ENCODE peak calls at places on chromosomes 13 and 19, in seven cellular contexts. One of them, this sample, is unnamed. For H3K36me3, the result is how much of the 10 kb centered on the place peaks cover.

GRCh38 chr19:8334458-8335342 is 8.4 kb downstream of the KANK3 start:
- DNase-seq in aorta: no peak
- DNase-seq in esophagus squamous epithelium: no peak
- DNase-seq in adipocyte: peak
- DNase-seq in H7: peak
- DNase-seq in fibroblast of lung: peak
- DNase-seq in pancreas: peak
- DNase-seq in this sample: no peak

GRCh38 chr13:85412448-85412847 is 386.8 kb downstream of the SLITRK6 start:
- DNase-seq in aorta: no peak
- DNase-seq in esophagus squamous epithelium: no peak
- DNase-seq in adipocyte: no peak
- DNase-seq in H7: no peak
- DNase-seq in fibroblast of lung: no peak
- DNase-seq in pancreas: no peak
- DNase-seq in this sample: no peak

GRCh38 chr19:18059297-18059696 is 27.4 kb downstream of the IL12RB1 start:
- DNase-seq in aorta: no peak
- DNase-seq in esophagus squamous epithelium: no peak
- DNase-seq in adipocyte: no peak
- DNase-seq in H7: no peak
- DNase-seq in fibroblast of lung: no peak
- DNase-seq in pancreas: no peak
- DNase-seq in this sample: no peak

GRCh38 chr13:50699874-50700663 is 143.4 kb downstream of the DLEU7 start:
- DNase-seq in aorta: no peak
- DNase-seq in esophagus squamous epithelium: no peak
- DNase-seq in adipocyte: no peak
- DNase-seq in H7: no peak
- DNase-seq in fibroblast of lung: peak
- DNase-seq in pancreas: no peak
- DNase-seq in this sample: no peak

GRCh38 chr13:67048084-67048792 is 181.9 kb downstream of the PCDH9 start:
- DNase-seq in aorta: no peak
- DNase-seq in esophagus squamous epithelium: no peak
- DNase-seq in adipocyte: peak
- DNase-seq in H7: no peak
- DNase-seq in fibroblast of lung: peak
- DNase-seq in pancreas: no peak
- DNase-seq in this sample: no peak

GRCh38 chr19:42370068-42370520 is 20.0 kb downstream of the CNFN start:
- DNase-seq in aorta: no peak
- DNase-seq in esophagus squamous epithelium: no peak
- DNase-seq in adipocyte: no peak
- DNase-seq in H7: peak
- DNase-seq in fibroblast of lung: no peak
- DNase-seq in pancreas: no peak
- DNase-seq in this sample: no peak

GRCh38 chr13:74129500-74130144 is 4.6 kb downstream of the KLF12 start:
- DNase-seq in aorta: no peak
- DNase-seq in esophagus squamous epithelium: no peak
- DNase-seq in adipocyte: peak
- DNase-seq in H7: no peak
- DNase-seq in fibroblast of lung: peak
- DNase-seq in pancreas: no peak
- DNase-seq in this sample: no peak

GRCh38 chr13:20775961-20776360 is 2.2 kb upstream of the EEF1AKMT1 start:
- DNase-seq in aorta: no peak
- DNase-seq in esophagus squamous epithelium: no peak
- DNase-seq in adipocyte: no peak
- DNase-seq in H7: no peak
- DNase-seq in fibroblast of lung: no peak
- DNase-seq in pancreas: no peak
- DNase-seq in this sample: no peak

GRCh38 chr19:7729211-7729610 is 2.7 kb downstream of the CLEC4G start:
- DNase-seq in aorta: no peak
- DNase-seq in esophagus squamous epithelium: no peak
- DNase-seq in adipocyte: no peak
- DNase-seq in H7: peak
- DNase-seq in fibroblast of lung: no peak
- DNase-seq in pancreas: no peak
- DNase-seq in this sample: no peak

GRCh38 chr13:34156841-34157365 is 339.0 kb downstream of the RFC3 start:
- DNase-seq in aorta: peak
- DNase-seq in esophagus squamous epithelium: no peak
- DNase-seq in adipocyte: peak
- DNase-seq in H7: no peak
- DNase-seq in fibroblast of lung: peak
- DNase-seq in pancreas: peak
- DNase-seq in this sample: peak

GRCh38 chr13:103965506-103966243 is 899.5 kb upstream of the SLC10A2 start:
- DNase-seq in aorta: no peak
- DNase-seq in esophagus squamous epithelium: no peak
- DNase-seq in adipocyte: no peak
- DNase-seq in H7: no peak
- DNase-seq in fibroblast of lung: no peak
- DNase-seq in pancreas: no peak
- DNase-seq in this sample: no peak

GRCh38 chr13:71624641-71625040 is 242.4 kb downstream of the DACH1 start:
- DNase-seq in aorta: no peak
- DNase-seq in esophagus squamous epithelium: no peak
- DNase-seq in adipocyte: no peak
- DNase-seq in H7: no peak
- DNase-seq in fibroblast of lung: no peak
- DNase-seq in pancreas: no peak
- DNase-seq in this sample: no peak

GRCh38 chr19:49793561-49793840 is 19.6 kb downstream of the FUZ start:
- DNase-seq in aorta: no peak
- DNase-seq in esophagus squamous epithelium: no peak
- DNase-seq in adipocyte: no peak
- DNase-seq in H7: no peak
- DNase-seq in fibroblast of lung: no peak
- DNase-seq in pancreas: no peak
- DNase-seq in this sample: no peak

GRCh38 chr13:25068810-25069209 is 27.1 kb upstream of the PABPC3 start:
- DNase-seq in aorta: no peak
- DNase-seq in esophagus squamous epithelium: no peak
- DNase-seq in adipocyte: no peak
- DNase-seq in H7: peak
- DNase-seq in fibroblast of lung: no peak
- DNase-seq in pancreas: no peak
- DNase-seq in this sample: no peak

DNA sequence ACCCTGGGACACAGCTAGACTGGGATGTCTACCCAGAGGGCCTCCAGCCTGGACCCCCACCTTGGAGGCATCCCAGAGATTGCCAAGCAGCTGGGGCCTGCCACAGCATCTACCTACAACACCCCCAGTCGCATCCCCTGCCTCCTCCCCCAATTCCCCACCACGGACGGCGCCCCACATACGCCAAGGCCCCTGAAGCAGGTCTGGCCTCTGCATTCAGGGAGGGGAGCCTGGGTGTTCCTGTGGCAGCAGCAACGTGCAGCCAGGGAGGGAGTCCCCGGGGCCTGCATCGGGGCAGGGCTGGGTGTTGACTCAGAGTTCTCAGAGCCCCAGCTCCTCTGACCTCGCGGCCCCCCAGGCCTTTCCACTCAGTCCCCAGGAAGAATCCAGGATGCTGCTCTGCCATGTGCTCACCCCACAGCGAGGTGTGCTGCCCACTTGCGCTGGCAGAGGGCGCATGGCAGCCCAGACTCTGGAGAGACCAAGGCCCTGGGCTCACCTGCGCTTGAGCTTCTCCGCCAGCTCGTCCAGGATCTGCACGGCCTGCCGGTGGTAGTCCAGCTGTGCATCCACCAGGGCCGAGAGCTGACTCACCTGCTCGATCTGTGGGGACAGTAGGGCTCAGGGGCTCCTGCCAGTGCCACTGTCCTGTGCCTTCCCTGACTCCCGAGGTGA is 19.6 kb downstream of the MPND start:
- DNase-seq in aorta: no peak
- DNase-seq in esophagus squamous epithelium: no peak
- DNase-seq in adipocyte: no peak
- DNase-seq in H7: peak
- DNase-seq in fibroblast of lung: no peak
- DNase-seq in pancreas: no peak
- DNase-seq in this sample: no peak
- H3K36me3 ChIP-seq in aorta: under half
- H3K36me3 ChIP-seq in esophagus squamous epithelium: half or more
- H3K36me3 ChIP-seq in adipocyte: half or more
- H3K36me3 ChIP-seq in H7: under half
- H3K36me3 ChIP-seq in fibroblast of lung: half or more
- H3K36me3 ChIP-seq in pancreas: under half
- H3K36me3 ChIP-seq in this sample: under half

GRCh38 chr13:97122381-97122996 is 99.6 kb upstream of the MBNL2 start:
- DNase-seq in aorta: no peak
- DNase-seq in esophagus squamous epithelium: no peak
- DNase-seq in adipocyte: peak
- DNase-seq in H7: no peak
- DNase-seq in fibroblast of lung: peak
- DNase-seq in pancreas: no peak
- DNase-seq in this sample: no peak

GRCh38 chr13:97125810-97126738 is 96.1 kb upstream of the MBNL2 start:
- DNase-seq in aorta: no peak
- DNase-seq in esophagus squamous epithelium: no peak
- DNase-seq in adipocyte: peak
- DNase-seq in H7: no peak
- DNase-seq in fibroblast of lung: no peak
- DNase-seq in pancreas: no peak
- DNase-seq in this sample: peak

GRCh38 chr13:97127842-97128241 is 94.3 kb upstream of the MBNL2 start:
- DNase-seq in aorta: no peak
- DNase-seq in esophagus squamous epithelium: no peak
- DNase-seq in adipocyte: no peak
- DNase-seq in H7: no peak
- DNase-seq in fibroblast of lung: no peak
- DNase-seq in pancreas: no peak
- DNase-seq in this sample: no peak

GRCh38 chr13:97124237-97124636 is 97.9 kb upstream of the MBNL2 start:
- DNase-seq in aorta: no peak
- DNase-seq in esophagus squamous epithelium: no peak
- DNase-seq in adipocyte: no peak
- DNase-seq in H7: no peak
- DNase-seq in fibroblast of lung: no peak
- DNase-seq in pancreas: no peak
- DNase-seq in this sample: no peak

DNA sequence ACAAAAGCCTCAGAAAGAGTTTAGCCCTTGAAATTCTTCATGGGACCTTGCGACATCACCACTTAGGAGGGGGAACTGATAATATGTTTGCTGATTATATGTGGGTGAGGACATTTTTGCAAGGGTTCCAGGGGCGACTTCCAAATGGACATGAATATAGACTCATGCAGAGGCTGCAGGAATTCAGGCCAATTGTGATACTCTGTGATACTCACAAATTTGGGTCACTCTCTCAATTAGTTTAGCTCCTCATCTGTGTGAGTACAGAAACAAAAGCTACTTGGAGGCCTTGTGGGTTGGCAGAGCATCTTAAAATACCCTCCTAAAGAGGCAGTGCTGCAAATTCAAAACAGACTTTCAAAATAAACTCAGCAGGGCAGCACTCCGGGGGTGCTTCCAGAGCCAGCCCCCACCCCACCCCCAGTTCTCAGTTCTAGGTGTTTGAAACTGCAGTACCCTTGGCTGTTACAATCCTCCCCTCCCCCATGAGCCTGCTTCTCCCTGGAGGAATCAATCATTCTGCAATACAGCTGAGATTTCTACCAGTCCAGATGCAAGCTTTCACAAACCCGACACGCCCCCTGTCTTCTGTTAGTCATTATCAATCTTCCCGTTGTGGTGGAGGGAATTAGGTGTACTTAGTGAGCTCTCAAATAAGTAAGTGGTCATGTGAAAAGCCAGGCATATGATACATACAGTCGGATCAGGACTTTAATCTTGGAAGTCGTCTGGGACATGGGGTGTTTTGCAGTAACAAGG is 96.9 kb upstream of the MBNL2 start:
- DNase-seq in aorta: no peak
- DNase-seq in esophagus squamous epithelium: no peak
- DNase-seq in adipocyte: peak
- DNase-seq in H7: no peak
- DNase-seq in fibroblast of lung: peak
- DNase-seq in pancreas: no peak
- DNase-seq in this sample: peak
- H3K4me3 ChIP-seq in aorta: no peak
- H3K4me3 ChIP-seq in esophagus squamous epithelium: no peak
- H3K4me3 ChIP-seq in adipocyte: peak
- H3K4me3 ChIP-seq in H7: no peak
- H3K4me3 ChIP-seq in fibroblast of lung: no peak
- H3K4me3 ChIP-seq in pancreas: no peak
- H3K4me3 ChIP-seq in this sample: no peak

GRCh38 chr19:6220385-6221191 is 59.2 kb downstream of the MLLT1 start:
- DNase-seq in aorta: peak
- DNase-seq in esophagus squamous epithelium: no peak
- DNase-seq in adipocyte: peak
- DNase-seq in H7: no peak
- DNase-seq in fibroblast of lung: peak
- DNase-seq in pancreas: no peak
- DNase-seq in this sample: peak
- H3K36me3 ChIP-seq in aorta: under half
- H3K36me3 ChIP-seq in esophagus squamous epithelium: under half
- H3K36me3 ChIP-seq in adipocyte: under half
- H3K36me3 ChIP-seq in H7: under half
- H3K36me3 ChIP-seq in fibroblast of lung: under half
- H3K36me3 ChIP-seq in pancreas: under half
- H3K36me3 ChIP-seq in this sample: under half

DNA sequence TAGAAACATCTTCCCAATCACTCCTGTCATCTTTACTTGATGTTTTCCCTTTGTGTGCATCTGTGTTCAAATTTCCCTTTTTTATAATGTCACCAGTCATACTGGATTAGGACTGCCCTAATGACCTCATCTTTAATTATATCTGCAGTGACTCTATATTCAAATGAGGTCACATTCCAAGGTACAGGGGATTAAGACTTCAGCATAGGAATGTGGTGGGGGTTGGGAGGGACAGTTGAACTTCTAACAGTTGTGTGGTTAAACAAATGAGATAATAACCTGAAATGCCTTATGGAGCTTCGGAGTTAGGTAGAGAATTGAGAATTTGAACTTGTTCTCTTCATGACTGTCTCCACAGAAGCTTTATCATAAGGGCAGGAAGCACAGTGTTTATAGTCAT is 23.0 kb downstream of the PAN3 start:
- DNase-seq in aorta: no peak
- DNase-seq in esophagus squamous epithelium: no peak
- DNase-seq in adipocyte: peak
- DNase-seq in H7: peak
- DNase-seq in fibroblast of lung: no peak
- DNase-seq in pancreas: no peak
- DNase-seq in this sample: no peak
- H3K4me3 ChIP-seq in aorta: no peak
- H3K4me3 ChIP-seq in esophagus squamous epithelium: no peak
- H3K4me3 ChIP-seq in adipocyte: no peak
- H3K4me3 ChIP-seq in H7: no peak
- H3K4me3 ChIP-seq in fibroblast of lung: no peak
- H3K4me3 ChIP-seq in pancreas: no peak
- H3K4me3 ChIP-seq in this sample: no peak

GRCh38 chr19:16380943-16381755 is 56.5 kb downstream of the KLF2 start:
- DNase-seq in aorta: peak
- DNase-seq in esophagus squamous epithelium: no peak
- DNase-seq in adipocyte: no peak
- DNase-seq in H7: no peak
- DNase-seq in fibroblast of lung: no peak
- DNase-seq in pancreas: peak
- DNase-seq in this sample: no peak
- H3K36me3 ChIP-seq in aorta: under half
- H3K36me3 ChIP-seq in esophagus squamous epithelium: under half
- H3K36me3 ChIP-seq in adipocyte: under half
- H3K36me3 ChIP-seq in H7: under half
- H3K36me3 ChIP-seq in fibroblast of lung: under half
- H3K36me3 ChIP-seq in pancreas: under half
- H3K36me3 ChIP-seq in this sample: under half

GRCh38 chr19:1880611-1881392 is 4.5 kb downstream of the ABHD17A start:
- DNase-seq in aorta: no peak
- DNase-seq in esophagus squamous epithelium: no peak
- DNase-seq in adipocyte: no peak
- DNase-seq in H7: no peak
- DNase-seq in fibroblast of lung: no peak
- DNase-seq in pancreas: no peak
- DNase-seq in this sample: no peak
- H3K4me3 ChIP-seq in aorta: no peak
- H3K4me3 ChIP-seq in esophagus squamous epithelium: peak
- H3K4me3 ChIP-seq in adipocyte: no peak
- H3K4me3 ChIP-seq in H7: no peak
- H3K4me3 ChIP-seq in fibroblast of lung: no peak
- H3K4me3 ChIP-seq in pancreas: no peak
- H3K4me3 ChIP-seq in this sample: no peak